ENCODE peak calls at places on chromosomes 7 and 10, in five cellular contexts. P is NCI-H69; E is lower leg skin; L is activated T-cell treated with anti-CD3 and anti-CD28 coated beads for 1 hour; S is stimulated activated CD8-positive, alpha-beta memory T cell treated with anti-CD3 and anti-CD28 coated beads, Interleukin-12 subunit alpha, Interleukin-12 subunit beta, amount 100 ng/mL, for 1 hour. O is an unnamed sample.
A peak's percentile ranks its signal among the peaks of the same experiment; 100 is the strongest.

GRCh38 chr10:132520147-132520811 is 17.3 kb upstream of the INPP5A start:
- DNase-seq in P (no peak), E (no peak), L (no peak), S (no peak), O (no peak)

GRCh38 chr10:121927361-121927840 is 430 bp downstream of the ATE1 start:
- DNase-seq in P (peak; percentile 53), E (peak; percentile 38), L (peak; percentile 7), S (no peak), O (no peak)

GRCh38 chr7:91784469-91784868 is 96.0 kb downstream of the MTERF1 start:
- DNase-seq in P (peak; percentile 61), E (no peak), L (no peak), S (no peak), O (no peak)

GRCh38 chr10:84353052-84353803 is 24.8 kb downstream of the CCSER2 start:
- DNase-seq in P (peak; percentile 87), E (no peak), L (no peak), S (no peak), O (no peak)

GRCh38 chr7:157061979-157062378 is 51.5 kb upstream of the MNX1 start:
- DNase-seq in P (no peak), E (no peak), L (no peak), S (no peak), O (no peak)

GRCh38 chr7:13032524-13032923 is 345.1 kb downstream of the ARL4A start:
- DNase-seq in P (peak; percentile 53), E (no peak), L (no peak), S (no peak), O (no peak)

GRCh38 chr10:46541017-46541661 is 15.3 kb downstream of the GPRIN2 start:
- DNase-seq in P (no peak), E (no peak), L (no peak), S (no peak), O (peak; percentile 80)

GRCh38 chr7:121953601-121954000 is 80.6 kb downstream of the PTPRZ1 start:
- DNase-seq in P (no peak), E (no peak), L (no peak), S (no peak), O (no peak)

GRCh38 chr10:77042706-77043105 is 594.9 kb downstream of the KCNMA1 start:
- DNase-seq in P (no peak), E (no peak), L (no peak), S (no peak), O (no peak)

GRCh38 chr10:32367793-32368453 is 21.0 kb upstream of the EPC1 start:
- DNase-seq in P (peak; percentile 45), E (no peak), L (peak; percentile 76), S (peak; percentile 63), O (peak; percentile 16)

GRCh38 chr10:21899736-21900135 is 103.8 kb downstream of the DNAJC1 start:
- DNase-seq in P (no peak), E (no peak), L (no peak), S (no peak), O (no peak)

O was measured in progenitor cell of endocrine pancreas.